ENCODE peak calls at places on chromosome 16, in ten cellular contexts. One of them, this sample, is unnamed.

GRCh38 chr16:66358231-66358630 is 8.3 kb upstream of the CDH5 start:
- DNase-seq in NCI-H1105 treated with DMSO at 0.1 percent for 48 hours: no peak
- DNase-seq in HuH-7.5: no peak
- DNase-seq in lower lobe of right lung: no peak
- DNase-seq in adrenal gland: no peak
- DNase-seq in AG09319: no peak
- DNase-seq in COR-L47: no peak
- DNase-seq in activated CD4-positive, alpha-beta T cell treated with anti-CD3 and anti-CD28 coated beads, Interleukin-2, amount 50 U/mL, for 48 hours: no peak
- DNase-seq in Calu3: no peak
- DNase-seq in EL: no peak
- DNase-seq in this sample: no peak

GRCh38 chr16:31435341-31436220 is 7.0 kb downstream of the ZNF843 start:
- DNase-seq in NCI-H1105 treated with DMSO at 0.1 percent for 48 hours: no peak
- DNase-seq in HuH-7.5: no peak
- DNase-seq in lower lobe of right lung: no peak
- DNase-seq in adrenal gland: no peak
- DNase-seq in AG09319: no peak
- DNase-seq in COR-L47: no peak
- DNase-seq in activated CD4-positive, alpha-beta T cell treated with anti-CD3 and anti-CD28 coated beads, Interleukin-2, amount 50 U/mL, for 48 hours: no peak
- DNase-seq in Calu3: no peak
- DNase-seq in EL: no peak
- DNase-seq in this sample: peak; percentile 50

GRCh38 chr16:11797957-11798299 is 870 bp upstream of the ZC3H7A start:
- DNase-seq in NCI-H1105 treated with DMSO at 0.1 percent for 48 hours: no peak
- DNase-seq in HuH-7.5: no peak
- DNase-seq in lower lobe of right lung: no peak
- DNase-seq in adrenal gland: peak; percentile 28
- DNase-seq in AG09319: no peak
- DNase-seq in COR-L47: no peak
- DNase-seq in activated CD4-positive, alpha-beta T cell treated with anti-CD3 and anti-CD28 coated beads, Interleukin-2, amount 50 U/mL, for 48 hours: peak; percentile 37
- DNase-seq in Calu3: no peak
- DNase-seq in EL: peak; percentile 32
- DNase-seq in this sample: no peak

GRCh38 chr16:11097094-11097781 is 152.9 kb downstream of the CLEC16A start:
- DNase-seq in NCI-H1105 treated with DMSO at 0.1 percent for 48 hours: no peak
- DNase-seq in HuH-7.5: no peak
- DNase-seq in lower lobe of right lung: no peak
- DNase-seq in adrenal gland: no peak
- DNase-seq in AG09319: no peak
- DNase-seq in COR-L47: no peak
- DNase-seq in activated CD4-positive, alpha-beta T cell treated with anti-CD3 and anti-CD28 coated beads, Interleukin-2, amount 50 U/mL, for 48 hours: no peak
- DNase-seq in Calu3: no peak
- DNase-seq in EL: no peak
- DNase-seq in this sample: no peak

GRCh38 chr16:88074041-88074440 is 122.8 kb downstream of the BANP start:
- DNase-seq in NCI-H1105 treated with DMSO at 0.1 percent for 48 hours: no peak
- DNase-seq in HuH-7.5: no peak
- DNase-seq in lower lobe of right lung: peak; percentile 33
- DNase-seq in adrenal gland: no peak
- DNase-seq in AG09319: no peak
- DNase-seq in COR-L47: no peak
- DNase-seq in activated CD4-positive, alpha-beta T cell treated with anti-CD3 and anti-CD28 coated beads, Interleukin-2, amount 50 U/mL, for 48 hours: no peak
- DNase-seq in Calu3: no peak
- DNase-seq in EL: no peak
- DNase-seq in this sample: no peak

GRCh38 chr16:68526782-68527145 is 12.3 kb upstream of the ZFP90 start:
- DNase-seq in NCI-H1105 treated with DMSO at 0.1 percent for 48 hours: no peak
- DNase-seq in HuH-7.5: no peak
- DNase-seq in lower lobe of right lung: no peak
- DNase-seq in adrenal gland: no peak
- DNase-seq in AG09319: no peak
- DNase-seq in COR-L47: no peak
- DNase-seq in activated CD4-positive, alpha-beta T cell treated with anti-CD3 and anti-CD28 coated beads, Interleukin-2, amount 50 U/mL, for 48 hours: no peak
- DNase-seq in Calu3: no peak
- DNase-seq in EL: no peak
- DNase-seq in this sample: no peak

GRCh38 chr16:27324851-27325301 is 11.1 kb downstream of the IL4R start:
- DNase-seq in NCI-H1105 treated with DMSO at 0.1 percent for 48 hours: no peak
- DNase-seq in HuH-7.5: no peak
- DNase-seq in lower lobe of right lung: no peak
- DNase-seq in adrenal gland: no peak
- DNase-seq in AG09319: no peak
- DNase-seq in COR-L47: no peak
- DNase-seq in activated CD4-positive, alpha-beta T cell treated with anti-CD3 and anti-CD28 coated beads, Interleukin-2, amount 50 U/mL, for 48 hours: no peak
- DNase-seq in Calu3: no peak
- DNase-seq in EL: no peak
- DNase-seq in this sample: peak; percentile 73

GRCh38 chr16:68400924-68401460 is 47.3 kb downstream of the SMPD3 start:
- DNase-seq in NCI-H1105 treated with DMSO at 0.1 percent for 48 hours: no peak
- DNase-seq in HuH-7.5: no peak
- DNase-seq in lower lobe of right lung: peak; percentile 10
- DNase-seq in adrenal gland: no peak
- DNase-seq in AG09319: no peak
- DNase-seq in COR-L47: no peak
- DNase-seq in activated CD4-positive, alpha-beta T cell treated with anti-CD3 and anti-CD28 coated beads, Interleukin-2, amount 50 U/mL, for 48 hours: no peak
- DNase-seq in Calu3: no peak
- DNase-seq in EL: no peak
- DNase-seq in this sample: no peak

GRCh38 chr16:35176449-35176848 is 1717.0 kb downstream of the TP53TG3F start:
- DNase-seq in NCI-H1105 treated with DMSO at 0.1 percent for 48 hours: no peak
- DNase-seq in HuH-7.5: no peak
- DNase-seq in lower lobe of right lung: no peak
- DNase-seq in adrenal gland: no peak
- DNase-seq in AG09319: no peak
- DNase-seq in COR-L47: no peak
- DNase-seq in activated CD4-positive, alpha-beta T cell treated with anti-CD3 and anti-CD28 coated beads, Interleukin-2, amount 50 U/mL, for 48 hours: no peak
- DNase-seq in Calu3: no peak
- DNase-seq in EL: no peak
- DNase-seq in this sample: no peak

GRCh38 chr16:50313596-50314483 is 47.5 kb downstream of the ADCY7 start:
- DNase-seq in NCI-H1105 treated with DMSO at 0.1 percent for 48 hours: no peak
- DNase-seq in HuH-7.5: no peak
- DNase-seq in lower lobe of right lung: peak; percentile 80
- DNase-seq in adrenal gland: peak; percentile 8
- DNase-seq in AG09319: no peak
- DNase-seq in COR-L47: no peak
- DNase-seq in activated CD4-positive, alpha-beta T cell treated with anti-CD3 and anti-CD28 coated beads, Interleukin-2, amount 50 U/mL, for 48 hours: peak; percentile 39
- DNase-seq in Calu3: no peak
- DNase-seq in EL: no peak
- DNase-seq in this sample: peak; percentile 81